ENCODE peak calls at places on chromosomes 11 and 22, in five cellular contexts. One of them, this sample, is unnamed.

GRCh38 chr11:19511413-19512183 is 201.0 kb upstream of the NAV2 start:
- DNase-seq in Karpas-422: no peak
- DNase-seq in RWPE1: no peak
- DNase-seq in PC-3: no peak
- DNase-seq in breast epithelium: no peak
- DNase-seq in this sample: peak; percentile 80

GRCh38 chr11:110491577-110492352 is 62.0 kb downstream of the FDX1 start:
- DNase-seq in Karpas-422: no peak
- DNase-seq in RWPE1: no peak
- DNase-seq in PC-3: no peak
- DNase-seq in breast epithelium: no peak
- DNase-seq in this sample: no peak

GRCh38 chr11:96149743-96150555 is 193.0 kb downstream of the MAML2 start:
- DNase-seq in Karpas-422: no peak
- DNase-seq in RWPE1: no peak
- DNase-seq in PC-3: peak; percentile 77
- DNase-seq in breast epithelium: no peak
- DNase-seq in this sample: no peak

GRCh38 chr22:49628351-49629023 is 199.2 kb downstream of the BRD1 start:
- DNase-seq in Karpas-422: no peak
- DNase-seq in RWPE1: no peak
- DNase-seq in PC-3: no peak
- DNase-seq in breast epithelium: no peak
- DNase-seq in this sample: no peak

GRCh38 chr11:79592441-79593223 is 151.8 kb upstream of the TENM4 start:
- DNase-seq in Karpas-422: no peak
- DNase-seq in RWPE1: no peak
- DNase-seq in PC-3: no peak
- DNase-seq in breast epithelium: no peak
- DNase-seq in this sample: no peak

GRCh38 chr22:40053460-40053859 is 58.7 kb downstream of the FAM83F start:
- DNase-seq in Karpas-422: no peak
- DNase-seq in RWPE1: no peak
- DNase-seq in PC-3: no peak
- DNase-seq in breast epithelium: no peak
- DNase-seq in this sample: no peak

GRCh38 chr11:43830928-43831440 is 49.6 kb upstream of the ALKBH3 start:
- DNase-seq in Karpas-422: no peak
- DNase-seq in RWPE1: peak; percentile 93
- DNase-seq in PC-3: peak; percentile 97
- DNase-seq in breast epithelium: no peak
- DNase-seq in this sample: peak; percentile 65

GRCh38 chr11:104075716-104076115 is 39.3 kb downstream of the DDI1 start:
- DNase-seq in Karpas-422: peak; percentile 96
- DNase-seq in RWPE1: no peak
- DNase-seq in PC-3: no peak
- DNase-seq in breast epithelium: no peak
- DNase-seq in this sample: no peak

GRCh38 chr22:29308791-29309262 is 2.4 kb downstream of the GAS2L1 start:
- DNase-seq in Karpas-422: no peak
- DNase-seq in RWPE1: peak; percentile 58
- DNase-seq in PC-3: peak; percentile 76
- DNase-seq in breast epithelium: no peak
- DNase-seq in this sample: no peak

GRCh38 chr11:125287467-125288232 is 123.1 kb downstream of the PKNOX2 start:
- DNase-seq in Karpas-422: no peak
- DNase-seq in RWPE1: no peak
- DNase-seq in PC-3: no peak
- DNase-seq in breast epithelium: no peak
- DNase-seq in this sample: no peak

GRCh38 chr22:30701872-30702271 is 7.2 kb downstream of the OSBP2 start:
- DNase-seq in Karpas-422: no peak
- DNase-seq in RWPE1: peak; percentile 15
- DNase-seq in PC-3: peak; percentile 57
- DNase-seq in breast epithelium: no peak
- DNase-seq in this sample: peak; percentile 13

GRCh38 chr22:25051983-25052710 is 99.6 kb downstream of the KIAA1671 start:
- DNase-seq in Karpas-422: no peak
- DNase-seq in RWPE1: no peak
- DNase-seq in PC-3: no peak
- DNase-seq in breast epithelium: no peak
- DNase-seq in this sample: no peak

GRCh38 chr22:37448521-37449150 is 21.4 kb upstream of the ELFN2 start:
- DNase-seq in Karpas-422: no peak
- DNase-seq in RWPE1: no peak
- DNase-seq in PC-3: no peak
- DNase-seq in breast epithelium: no peak
- DNase-seq in this sample: no peak

GRCh38 chr11:130436171-130436570 is 7.8 kb upstream of the ADAMTS8 start:
- DNase-seq in Karpas-422: no peak
- DNase-seq in RWPE1: no peak
- DNase-seq in PC-3: no peak
- DNase-seq in breast epithelium: no peak
- DNase-seq in this sample: no peak

GRCh38 chr11:46309669-46310288 is 32.3 kb downstream of the CREB3L1 start:
- DNase-seq in Karpas-422: peak; percentile 77
- DNase-seq in RWPE1: no peak
- DNase-seq in PC-3: peak; percentile 68
- DNase-seq in breast epithelium: no peak
- DNase-seq in this sample: no peak

GRCh38 chr11:27914080-27914479 is 193.9 kb downstream of the KIF18A start:
- DNase-seq in Karpas-422: no peak
- DNase-seq in RWPE1: no peak
- DNase-seq in PC-3: peak; percentile 56
- DNase-seq in breast epithelium: no peak
- DNase-seq in this sample: no peak

GRCh38 chr11:44632466-44633123 is 67.1 kb downstream of the CD82 start:
- DNase-seq in Karpas-422: peak; percentile 66
- DNase-seq in RWPE1: no peak
- DNase-seq in PC-3: peak; percentile 45
- DNase-seq in breast epithelium: no peak
- DNase-seq in this sample: no peak

GRCh38 chr11:45092901-45093760 is 53.3 kb upstream of the PRDM11 start:
- DNase-seq in Karpas-422: no peak
- DNase-seq in RWPE1: no peak
- DNase-seq in PC-3: peak; percentile 91
- DNase-seq in breast epithelium: peak; percentile 15
- DNase-seq in this sample: peak; percentile 23

GRCh38 chr22:22689621-22690345 is 45.4 kb downstream of the GGTLC2 start:
- DNase-seq in Karpas-422: no peak
- DNase-seq in RWPE1: no peak
- DNase-seq in PC-3: no peak
- DNase-seq in breast epithelium: no peak
- DNase-seq in this sample: no peak

GRCh38 chr11:90476442-90477007 is 253.7 kb upstream of the CHORDC1 start:
- DNase-seq in Karpas-422: peak; percentile 92
- DNase-seq in RWPE1: peak; percentile 20
- DNase-seq in PC-3: peak; percentile 76
- DNase-seq in breast epithelium: no peak
- DNase-seq in this sample: peak; percentile 0

GRCh38 chr11:29243616-29244015 is 773.2 kb downstream of the KCNA4 start:
- DNase-seq in Karpas-422: no peak
- DNase-seq in RWPE1: no peak
- DNase-seq in PC-3: no peak
- DNase-seq in breast epithelium: no peak
- DNase-seq in this sample: no peak

DNA sequence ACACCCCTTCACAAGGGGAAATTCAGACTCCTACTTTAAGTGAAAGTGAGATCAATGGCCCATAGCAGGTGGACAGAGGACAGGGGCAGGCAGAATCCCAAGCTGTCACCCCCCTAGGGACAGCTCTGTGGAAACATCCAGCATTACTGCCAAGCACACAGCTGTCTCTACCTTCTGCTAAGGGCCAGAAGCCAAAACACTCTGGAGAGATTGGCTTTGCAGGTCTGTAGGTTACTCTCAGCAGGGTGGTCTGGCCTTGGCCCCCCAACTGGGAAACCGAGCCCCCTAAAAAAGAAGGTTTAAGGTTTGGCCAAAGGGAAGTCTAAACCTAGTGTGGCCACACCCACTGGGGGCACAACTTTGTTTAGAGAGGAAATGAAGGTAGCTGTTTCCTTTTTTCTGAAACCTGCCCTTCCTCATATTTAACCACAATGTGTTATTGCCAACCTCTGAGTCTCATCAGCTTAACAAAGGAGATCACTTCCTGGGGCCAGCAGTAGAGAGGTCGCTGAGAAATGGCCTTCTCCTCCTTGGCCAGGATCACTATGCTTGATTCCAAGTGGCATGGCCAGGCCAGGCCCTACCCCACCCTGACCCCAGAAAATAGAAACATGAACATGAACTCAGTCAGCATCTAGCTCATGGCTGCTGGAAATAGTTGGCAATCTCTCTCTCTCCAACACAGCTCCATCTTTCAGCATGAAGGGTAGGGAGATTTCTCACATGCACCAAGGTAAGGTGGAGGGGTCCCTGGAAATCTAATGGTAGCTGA is 25.9 kb upstream of the SCARF2 start:
- DNase-seq in Karpas-422: peak; percentile 88
- DNase-seq in RWPE1: no peak
- DNase-seq in PC-3: no peak
- DNase-seq in breast epithelium: no peak
- DNase-seq in this sample: no peak
- H3K27ac ChIP-seq in Karpas-422: peak overlapping the region; percentile 94
- H3K27ac ChIP-seq in RWPE1: no peak overlapping the region
- H3K27ac ChIP-seq in PC-3: no peak overlapping the region
- H3K27ac ChIP-seq in breast epithelium: peak overlapping the region; percentile 63
- H3K27ac ChIP-seq in this sample: no peak overlapping the region

GRCh38 chr11:72075109-72075508 is 5.2 kb downstream of the NUMA1 start:
- DNase-seq in Karpas-422: peak; percentile 58
- DNase-seq in RWPE1: no peak
- DNase-seq in PC-3: no peak
- DNase-seq in breast epithelium: no peak
- DNase-seq in this sample: no peak

GRCh38 chr11:72069200-72069599 is 11.1 kb downstream of the NUMA1 start:
- DNase-seq in Karpas-422: no peak
- DNase-seq in RWPE1: no peak
- DNase-seq in PC-3: no peak
- DNase-seq in breast epithelium: no peak
- DNase-seq in this sample: no peak

GRCh38 chr11:72069787-72070251 is 10.5 kb downstream of the NUMA1 start:
- DNase-seq in Karpas-422: no peak
- DNase-seq in RWPE1: peak; percentile 69
- DNase-seq in PC-3: peak; percentile 90
- DNase-seq in breast epithelium: peak; percentile 70
- DNase-seq in this sample: no peak

GRCh38 chr11:72070486-72070885 is 9.9 kb downstream of the NUMA1 start:
- DNase-seq in Karpas-422: no peak
- DNase-seq in RWPE1: no peak
- DNase-seq in PC-3: no peak
- DNase-seq in breast epithelium: no peak
- DNase-seq in this sample: no peak

GRCh38 chr11:72072348-72072747 is 8.0 kb downstream of the NUMA1 start:
- DNase-seq in Karpas-422: no peak
- DNase-seq in RWPE1: peak; percentile 37
- DNase-seq in PC-3: peak; percentile 91
- DNase-seq in breast epithelium: no peak
- DNase-seq in this sample: no peak
- H3K27ac ChIP-seq in Karpas-422: no peak overlapping the region
- H3K27ac ChIP-seq in RWPE1: peak overlapping the region; percentile 87
- H3K27ac ChIP-seq in PC-3: peak overlapping the region; percentile 25
- H3K27ac ChIP-seq in breast epithelium: peak overlapping the region; percentile 65
- H3K27ac ChIP-seq in this sample: no peak overlapping the region

GRCh38 chr11:128704517-128704916 is 10.6 kb downstream of the FLI1 start:
- DNase-seq in Karpas-422: no peak
- DNase-seq in RWPE1: no peak
- DNase-seq in PC-3: no peak
- DNase-seq in breast epithelium: no peak
- DNase-seq in this sample: no peak

GRCh38 chr11:128701936-128702335 is 8.1 kb downstream of the FLI1 start:
- DNase-seq in Karpas-422: no peak
- DNase-seq in RWPE1: no peak
- DNase-seq in PC-3: no peak
- DNase-seq in breast epithelium: no peak
- DNase-seq in this sample: no peak

GRCh38 chr11:128697645-128698174 is 3.8 kb downstream of the FLI1 start:
- DNase-seq in Karpas-422: no peak
- DNase-seq in RWPE1: no peak
- DNase-seq in PC-3: no peak
- DNase-seq in breast epithelium: no peak
- DNase-seq in this sample: no peak

GRCh38 chr11:128696930-128697329 is 3.1 kb downstream of the FLI1 start:
- DNase-seq in Karpas-422: no peak
- DNase-seq in RWPE1: no peak
- DNase-seq in PC-3: no peak
- DNase-seq in breast epithelium: no peak
- DNase-seq in this sample: no peak

GRCh38 chr11:128701086-128701485 is 7.2 kb downstream of the FLI1 start:
- DNase-seq in Karpas-422: no peak
- DNase-seq in RWPE1: no peak
- DNase-seq in PC-3: no peak
- DNase-seq in breast epithelium: no peak
- DNase-seq in this sample: no peak
- H3K27ac ChIP-seq in Karpas-422: no peak overlapping the region
- H3K27ac ChIP-seq in RWPE1: no peak overlapping the region
- H3K27ac ChIP-seq in PC-3: no peak overlapping the region
- H3K27ac ChIP-seq in breast epithelium: no peak overlapping the region
- H3K27ac ChIP-seq in this sample: no peak overlapping the region

GRCh38 chr11:9747816-9748215 is 83.9 kb downstream of the SWAP70 start:
- DNase-seq in Karpas-422: peak; percentile 67
- DNase-seq in RWPE1: no peak
- DNase-seq in PC-3: no peak
- DNase-seq in breast epithelium: no peak
- DNase-seq in this sample: no peak
- H3K27ac ChIP-seq in Karpas-422: peak overlapping the region; percentile 96
- H3K27ac ChIP-seq in RWPE1: peak overlapping the region; percentile 29
- H3K27ac ChIP-seq in PC-3: no peak overlapping the region
- H3K27ac ChIP-seq in breast epithelium: peak overlapping the region; percentile 53
- H3K27ac ChIP-seq in this sample: no peak overlapping the region

GRCh38 chr22:31945971-31946680 is 1.8 kb downstream of the YWHAH start:
- DNase-seq in Karpas-422: no peak
- DNase-seq in RWPE1: no peak
- DNase-seq in PC-3: no peak
- DNase-seq in breast epithelium: no peak
- DNase-seq in this sample: no peak
- H3K27ac ChIP-seq in Karpas-422: peak overlapping the region; percentile 69
- H3K27ac ChIP-seq in RWPE1: no peak overlapping the region
- H3K27ac ChIP-seq in PC-3: peak overlapping the region; percentile 80
- H3K27ac ChIP-seq in breast epithelium: peak overlapping the region; percentile 100
- H3K27ac ChIP-seq in this sample: peak overlapping the region; percentile 96

GRCh38 chr11:15815246-15816209 is 540.8 kb downstream of the SOX6 start:
- DNase-seq in Karpas-422: no peak
- DNase-seq in RWPE1: no peak
- DNase-seq in PC-3: no peak
- DNase-seq in breast epithelium: no peak
- DNase-seq in this sample: no peak
- H3K27ac ChIP-seq in Karpas-422: no peak overlapping the region
- H3K27ac ChIP-seq in RWPE1: peak overlapping the region; percentile 50
- H3K27ac ChIP-seq in PC-3: no peak overlapping the region
- H3K27ac ChIP-seq in breast epithelium: no peak overlapping the region
- H3K27ac ChIP-seq in this sample: no peak overlapping the region